ENCODE peak calls at places on chromosome 2, in nine cellular contexts. K, S, T, G, Z, F, J, D and C are unnamed samples.
A peak's percentile ranks its signal among the peaks of the same experiment; 100 is the strongest.

GRCh38 chr2:147433822-147434221 is 411.0 kb upstream of the ACVR2A start:
- DNase-seq in K (no peak), S (no peak), T (no peak), G (peak; percentile 15), Z (no peak), F (no peak), J (no peak), D (peak; percentile 54), C (peak; percentile 22)

GRCh38 chr2:161273038-161273760 is 35.0 kb upstream of the PSMD14 start:
- DNase-seq in K (peak; percentile 30), S (peak; percentile 43), T (no peak), G (no peak), Z (peak; percentile 83), F (no peak), J (no peak), D (no peak), C (no peak)

GRCh38 chr2:233995985-233996384 is 54.5 kb upstream of the SPP2 start:
- DNase-seq in K (peak; percentile 26), S (no peak), T (no peak), G (no peak), Z (no peak), F (no peak), J (no peak), D (no peak), C (no peak)

GRCh38 chr2:109094144-109094543 is 34.9 kb upstream of the SH3RF3 start:
- DNase-seq in K (no peak), S (no peak), T (no peak), G (no peak), Z (no peak), F (no peak), J (no peak), D (no peak), C (no peak)

GRCh38 chr2:54966165-54966819 is 84.0 kb downstream of the RTN4 start:
- DNase-seq in K (no peak), S (no peak), T (no peak), G (no peak), Z (no peak), F (no peak), J (no peak), D (no peak), C (no peak)

GRCh38 chr2:10079931-10080535 is at the start of gene CYS1:
- DNase-seq in K (no peak), S (peak; percentile 84), T (no peak), G (no peak), Z (peak; percentile 76), F (peak; percentile 81), J (no peak), D (no peak), C (peak; percentile 69)

GRCh38 chr2:141499123-141499522 is 631.7 kb downstream of the LRP1B start:
- DNase-seq in K (no peak), S (no peak), T (no peak), G (no peak), Z (no peak), F (no peak), J (no peak), D (no peak), C (no peak)

GRCh38 chr2:131394147-131394931 is 30.4 kb upstream of the RAB6D start:
- DNase-seq in K (no peak), S (peak; percentile 87), T (no peak), G (no peak), Z (peak; percentile 66), F (peak; percentile 72), J (no peak), D (no peak), C (no peak)

GRCh38 chr2:220104871-220105351 is 477.5 kb downstream of the SLC4A3 start:
- DNase-seq in K (peak; percentile 89), S (peak; percentile 57), T (no peak), G (no peak), Z (peak; percentile 49), F (no peak), J (no peak), D (no peak), C (peak; percentile 46)

GRCh38 chr2:47676236-47676635 is 106.7 kb upstream of the MSH6 start:
- DNase-seq in K (no peak), S (peak; percentile 16), T (no peak), G (no peak), Z (no peak), F (no peak), J (no peak), D (no peak), C (no peak)

GRCh38 chr2:170391018-170391417 is 213.1 kb downstream of the MYO3B start:
- DNase-seq in K (no peak), S (no peak), T (no peak), G (no peak), Z (no peak), F (no peak), J (no peak), D (no peak), C (no peak)

GRCh38 chr2:74887445-74887951 is 53.6 kb downstream of the HK2 start:
- DNase-seq in K (peak; percentile 20), S (peak; percentile 39), T (no peak), G (no peak), Z (no peak), F (no peak), J (no peak), D (no peak), C (no peak)

GRCh38 chr2:229348135-229348534 is 77.0 kb upstream of the PID1 start:
- DNase-seq in K (peak; percentile 24), S (no peak), T (no peak), G (no peak), Z (no peak), F (no peak), J (no peak), D (no peak), C (no peak)

GRCh38 chr2:62774555-62775366 is 69.2 kb downstream of the EHBP1 start:
- DNase-seq in K (peak; percentile 61), S (peak; percentile 44), T (no peak), G (peak; percentile 73), Z (peak; percentile 21), F (no peak), J (no peak), D (no peak), C (no peak)

GRCh38 chr2:178193823-178194599 is at the start of gene OSBPL6:
- DNase-seq in K (peak; percentile 74), S (peak; percentile 90), T (peak; percentile 30), G (peak; percentile 71), Z (peak; percentile 94), F (peak; percentile 94), J (peak; percentile 56), D (peak; percentile 81), C (peak; percentile 83)

GRCh38 chr2:6841537-6842287 is 24.0 kb downstream of the CMPK2 start:
- DNase-seq in K (no peak), S (no peak), T (no peak), G (no peak), Z (no peak), F (no peak), J (no peak), D (no peak), C (no peak)

GRCh38 chr2:22329097-22329716 is 1055.8 kb upstream of the KLHL29 start:
- DNase-seq in K (no peak), S (no peak), T (no peak), G (no peak), Z (no peak), F (no peak), J (no peak), D (no peak), C (no peak)

GRCh38 chr2:222690564-222691200 is 19.2 kb downstream of the MOGAT1 start:
- DNase-seq in K (peak; percentile 50), S (peak; percentile 93), T (peak; percentile 71), G (peak; percentile 69), Z (peak; percentile 91), F (peak; percentile 84), J (peak; percentile 77), D (peak; percentile 83), C (peak; percentile 74)

GRCh38 chr2:96848264-96848663 is 4.4 kb upstream of the ANKRD23 start:
- DNase-seq in K (no peak), S (peak; percentile 41), T (no peak), G (peak; percentile 91), Z (no peak), F (peak; percentile 51), J (no peak), D (no peak), C (no peak)
- H3K27ac ChIP-seq in K (no peak overlapping the region), S (no peak overlapping the region), T (no peak overlapping the region), G (peak overlapping the region; percentile 32), Z (no peak overlapping the region), F (no peak overlapping the region), J (no peak overlapping the region), D (no peak overlapping the region), C (no peak overlapping the region)

DNA sequence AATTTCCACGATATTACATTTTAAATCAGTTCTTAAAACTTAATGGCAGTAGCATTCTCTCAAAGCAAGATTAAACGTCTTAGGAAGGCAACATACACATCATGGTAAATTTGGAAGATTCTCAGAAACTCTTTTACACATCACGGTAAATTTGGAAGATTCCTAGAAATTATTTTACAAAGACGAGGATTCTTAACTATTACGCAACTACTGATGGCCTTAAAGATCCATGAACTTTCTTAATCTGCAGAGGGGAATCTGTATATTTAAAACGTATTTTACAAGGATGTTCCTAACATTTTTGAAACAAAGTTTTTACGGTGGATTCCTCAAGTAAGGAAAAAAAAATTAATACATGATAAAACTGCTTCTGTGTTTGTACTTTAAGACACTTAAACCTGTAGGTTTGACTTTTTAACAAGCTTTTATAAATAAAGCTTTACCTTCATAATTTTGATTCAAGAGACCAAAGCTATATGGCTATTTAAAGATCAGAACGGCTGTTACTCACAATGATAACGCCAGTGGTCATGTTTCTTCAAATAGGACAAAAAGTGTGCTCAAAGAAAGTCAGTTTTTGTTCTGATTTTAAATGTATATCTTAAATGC is 1.7 kb downstream of the ATF2 start:
- DNase-seq in K (no peak), S (no peak), T (no peak), G (no peak), Z (no peak), F (no peak), J (no peak), D (no peak), C (no peak)
- H3K27ac ChIP-seq in K (no peak overlapping the region), S (no peak overlapping the region), T (no peak overlapping the region), G (no peak overlapping the region), Z (peak overlapping the region; percentile 90), F (no peak overlapping the region), J (peak overlapping the region; percentile 96), D (no peak overlapping the region), C (no peak overlapping the region)

DNA sequence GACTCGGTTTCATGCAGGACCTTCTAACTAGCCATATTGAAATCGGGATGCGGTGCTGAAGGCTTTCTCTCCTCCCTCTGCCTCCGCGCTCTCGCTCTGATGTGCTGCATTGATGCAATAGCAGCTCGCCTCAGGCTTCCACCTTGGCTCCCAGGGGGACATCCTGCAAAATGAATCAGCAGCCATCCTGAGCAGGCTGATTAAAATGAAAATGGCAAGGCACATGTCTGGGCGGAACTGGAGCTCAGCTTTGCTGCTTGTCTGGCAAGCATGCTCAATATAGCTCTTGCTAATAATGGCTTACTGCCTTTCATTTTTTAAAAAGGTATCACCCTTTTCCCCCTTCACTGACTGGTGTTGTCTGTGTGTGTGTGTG is 818 bp upstream of the MYT1L start:
- DNase-seq in K (no peak), S (peak; percentile 84), T (no peak), G (no peak), Z (peak; percentile 41), F (no peak), J (no peak), D (no peak), C (peak; percentile 30)
- H3K27ac ChIP-seq in K (no peak overlapping the region), S (peak overlapping the region; percentile 92), T (no peak overlapping the region), G (no peak overlapping the region), Z (no peak overlapping the region), F (no peak overlapping the region), J (no peak overlapping the region), D (no peak overlapping the region), C (peak overlapping the region; percentile 25)

DNA sequence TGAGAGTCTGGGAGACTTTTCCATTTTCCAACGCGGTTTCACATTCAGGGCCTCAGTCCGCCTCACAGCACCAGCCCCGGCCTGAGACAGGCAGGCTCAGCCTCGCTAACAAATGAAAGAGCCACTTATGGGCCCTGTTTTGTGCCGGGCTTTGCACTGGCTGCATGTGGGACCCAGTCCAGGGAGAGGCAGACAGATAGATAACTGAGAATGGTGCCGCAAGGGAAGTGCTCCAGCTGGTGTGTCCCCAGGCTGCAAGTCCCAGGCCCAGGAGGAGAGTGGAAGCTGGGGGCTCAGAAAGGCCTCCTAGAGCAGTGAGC is 26.2 kb downstream of the ADRA2B start:
- DNase-seq in K (no peak), S (peak; percentile 49), T (no peak), G (no peak), Z (no peak), F (no peak), J (no peak), D (peak; percentile 22), C (no peak)
- H3K27ac ChIP-seq in K (no peak overlapping the region), S (no peak overlapping the region), T (no peak overlapping the region), G (no peak overlapping the region), Z (no peak overlapping the region), F (no peak overlapping the region), J (no peak overlapping the region), D (no peak overlapping the region), C (no peak overlapping the region)